ENCODE peak calls at places on chromosomes 6 and 20, in six cellular contexts. K is heart left ventricle, E is spleen, A is Peyer's patch, T is lower leg skin, B is A549. O is an unnamed sample.

GRCh38 chr6:16731503-16732018 is 29.7 kb downstream of the ATXN1 start:
- DNase-seq in T (no peak), A (no peak), E (no peak), K (no peak), B (no peak), O (no peak)

GRCh38 chr20:60026010-60026409 is 67.8 kb downstream of the CDH26 start:
- DNase-seq in E (no peak), B (no peak), K (no peak), A (no peak), T (no peak), O (no peak)

GRCh38 chr6:111828799-111829198 is 44.5 kb downstream of the FYN start:
- DNase-seq in E (no peak), B (no peak), T (no peak), K (no peak), A (no peak), O (no peak)

GRCh38 chr20:37886851-37887297 is 16.1 kb upstream of the VSTM2L start:
- DNase-seq in A (no peak), K (no peak), E (peak; percentile 85), B (no peak), T (no peak), O (peak; percentile 34)

GRCh38 chr6:75283907-75284284 is 696 bp downstream of the TMEM30A start:
- DNase-seq in B (no peak), A (no peak), K (no peak), T (no peak), E (peak; percentile 53), O (no peak)

GRCh38 chr6:10961837-10962236 is 75.0 kb downstream of the SYCP2L start:
- DNase-seq in B (no peak), T (no peak), K (no peak), E (no peak), A (no peak), O (no peak)

GRCh38 chr6:25630508-25631229 is 21.3 kb upstream of the SCGN start:
- DNase-seq in T (no peak), K (no peak), E (no peak), B (no peak), A (no peak), O (no peak)

GRCh38 chr6:168167431-168168315 is 88.7 kb upstream of the FRMD1 start:
- DNase-seq in E (no peak), T (peak; percentile 52), B (no peak), K (no peak), A (no peak), O (no peak)

GRCh38 chr6:144675231-144675861 is 390.2 kb downstream of the UTRN start:
- DNase-seq in E (no peak), A (no peak), T (peak; percentile 81), B (no peak), K (no peak), O (peak; percentile 30)

GRCh38 chr20:57435498-57436222 is 44.5 kb downstream of the RBM38 start:
- DNase-seq in B (peak; percentile 30), K (no peak), E (peak; percentile 89), A (peak; percentile 61), T (no peak), O (peak; percentile 87)

GRCh38 chr6:42511803-42512422 is 51.9 kb upstream of the UBR2 start:
- DNase-seq in B (no peak), T (no peak), A (no peak), E (no peak), K (no peak), O (no peak)

GRCh38 chr6:44373051-44373450 is 14.5 kb upstream of the CDC5L start:
- DNase-seq in A (no peak), E (no peak), K (no peak), T (no peak), B (no peak), O (no peak)

GRCh38 chr6:156980515-156980914 is 203.3 kb downstream of the ARID1B start:
- DNase-seq in A (no peak), T (no peak), B (no peak), E (no peak), K (no peak), O (no peak)

GRCh38 chr20:42366626-42367025 is 748.4 kb upstream of the CHD6 start:
- DNase-seq in T (no peak), B (no peak), E (no peak), K (no peak), A (no peak), O (no peak)

GRCh38 chr6:128882560-128882959 is 378 bp upstream of the LAMA2 start:
- DNase-seq in A (no peak), E (no peak), B (no peak), K (peak; percentile 28), T (no peak), O (no peak)

GRCh38 chr20:54650201-54650722 is 174.9 kb downstream of the DOK5 start:
- DNase-seq in T (no peak), K (no peak), E (no peak), B (no peak), A (no peak), O (no peak)

GRCh38 chr6:46325561-46326525 is 155.1 kb upstream of the ENPP5 start:
- DNase-seq in K (peak; percentile 63), T (no peak), B (no peak), A (no peak), E (peak; percentile 72), O (no peak)

DNA sequence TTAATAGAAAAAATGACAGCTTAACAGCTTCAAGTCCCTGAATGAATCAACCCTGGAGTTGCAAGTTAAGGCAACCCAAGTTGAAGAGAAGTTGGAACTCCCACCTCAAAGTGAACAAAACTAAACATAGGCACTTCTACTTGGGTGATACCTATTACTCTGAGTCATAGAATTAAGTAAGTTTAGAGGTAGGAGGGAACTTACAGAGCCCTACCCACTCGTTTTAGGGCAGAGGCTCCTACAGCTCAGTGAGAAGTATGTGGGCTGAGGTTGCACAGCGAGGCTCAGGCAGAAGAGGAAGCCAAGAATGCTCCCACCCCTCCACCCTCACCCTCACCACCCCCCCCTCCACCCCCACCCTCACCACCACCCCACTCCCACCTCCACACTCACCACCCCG is 42.2 kb downstream of the NFATC2 start:
- DNase-seq in T (peak; percentile 67), K (no peak), B (no peak), E (peak; percentile 72), A (no peak), O (no peak)
- TF ChIP-seq POLR2A in T (no peak), K (no peak), B (no peak), E (no peak), A (no peak), O (no peak)

DNA sequence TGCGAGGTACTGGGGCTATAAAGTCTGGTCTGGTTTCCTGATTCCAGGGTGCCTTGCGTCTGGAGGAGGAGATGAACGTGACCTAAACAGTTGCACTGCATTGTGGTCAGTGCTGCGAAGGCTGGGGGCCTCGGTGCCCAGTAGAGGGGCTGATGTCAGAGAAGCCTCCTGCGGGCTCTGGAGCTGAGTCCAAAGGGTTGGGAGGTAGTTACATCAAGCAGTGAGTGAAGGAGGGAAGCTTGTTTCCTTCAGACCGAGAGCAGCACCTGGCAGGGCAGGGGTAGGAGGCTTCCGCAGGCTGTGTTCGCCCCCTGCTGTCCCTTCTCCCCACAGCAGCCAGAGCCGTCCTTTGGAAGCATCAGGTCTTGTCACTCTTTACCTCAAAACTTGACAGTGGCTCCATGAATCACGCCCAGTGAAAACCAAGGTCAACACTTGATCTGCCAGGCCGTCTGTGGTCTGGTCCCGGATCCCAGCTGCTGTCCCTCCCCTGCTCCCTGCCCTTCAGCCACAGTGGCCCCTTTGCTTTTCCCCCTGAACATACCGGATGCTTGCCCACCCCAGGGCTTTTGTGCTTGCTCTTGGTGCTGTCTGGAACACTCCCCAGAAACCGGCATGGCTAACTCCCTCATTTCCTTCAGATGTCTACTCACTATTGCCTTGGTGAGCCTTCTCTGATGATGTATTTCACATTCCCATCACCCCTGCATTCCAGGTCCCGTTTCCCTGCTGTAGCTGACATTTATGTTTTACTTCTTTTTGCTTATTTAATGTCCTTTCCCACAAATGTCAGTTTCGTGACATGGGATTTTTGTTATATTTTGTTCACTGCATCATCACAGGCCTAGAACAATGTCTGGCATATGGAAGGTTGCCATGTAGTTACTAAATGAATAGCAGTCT is 7.0 kb downstream of the DYNLRB1 start:
- DNase-seq in E (no peak), K (no peak), B (peak; percentile 82), T (peak; percentile 89), A (peak; percentile 74), O (peak; percentile 50)
- H3K4me3 ChIP-seq in E (no peak overlapping the region), K (no peak overlapping the region), B (no peak overlapping the region), T (no peak overlapping the region), A (no peak overlapping the region), O (no peak overlapping the region)

DNA sequence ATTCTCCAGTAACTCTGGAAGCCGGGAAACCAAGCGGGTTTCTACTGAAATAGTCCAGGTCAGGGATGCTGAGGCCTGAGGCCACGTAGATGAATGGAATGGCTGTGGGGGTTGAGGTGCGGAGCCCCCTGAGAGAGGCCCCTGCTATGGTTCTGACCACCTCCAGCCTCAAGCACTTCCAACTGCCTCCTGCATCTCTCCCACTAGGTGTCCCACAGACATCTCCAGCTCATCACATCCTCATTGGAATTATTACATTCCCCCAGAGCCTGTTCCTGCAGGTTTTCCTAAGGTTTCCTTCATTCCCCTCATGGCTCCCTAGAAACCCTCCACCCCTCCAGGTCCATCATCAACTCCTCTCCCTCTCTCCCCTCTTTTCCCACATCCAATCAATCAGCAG is 48.7 kb downstream of the UNC5CL start:
- DNase-seq in A (no peak), T (no peak), E (no peak), K (no peak), B (no peak), O (no peak)
- TF ChIP-seq CTCF in A (no peak), T (no peak), E (no peak), K (no peak), B (no peak), O (no peak)

DNA sequence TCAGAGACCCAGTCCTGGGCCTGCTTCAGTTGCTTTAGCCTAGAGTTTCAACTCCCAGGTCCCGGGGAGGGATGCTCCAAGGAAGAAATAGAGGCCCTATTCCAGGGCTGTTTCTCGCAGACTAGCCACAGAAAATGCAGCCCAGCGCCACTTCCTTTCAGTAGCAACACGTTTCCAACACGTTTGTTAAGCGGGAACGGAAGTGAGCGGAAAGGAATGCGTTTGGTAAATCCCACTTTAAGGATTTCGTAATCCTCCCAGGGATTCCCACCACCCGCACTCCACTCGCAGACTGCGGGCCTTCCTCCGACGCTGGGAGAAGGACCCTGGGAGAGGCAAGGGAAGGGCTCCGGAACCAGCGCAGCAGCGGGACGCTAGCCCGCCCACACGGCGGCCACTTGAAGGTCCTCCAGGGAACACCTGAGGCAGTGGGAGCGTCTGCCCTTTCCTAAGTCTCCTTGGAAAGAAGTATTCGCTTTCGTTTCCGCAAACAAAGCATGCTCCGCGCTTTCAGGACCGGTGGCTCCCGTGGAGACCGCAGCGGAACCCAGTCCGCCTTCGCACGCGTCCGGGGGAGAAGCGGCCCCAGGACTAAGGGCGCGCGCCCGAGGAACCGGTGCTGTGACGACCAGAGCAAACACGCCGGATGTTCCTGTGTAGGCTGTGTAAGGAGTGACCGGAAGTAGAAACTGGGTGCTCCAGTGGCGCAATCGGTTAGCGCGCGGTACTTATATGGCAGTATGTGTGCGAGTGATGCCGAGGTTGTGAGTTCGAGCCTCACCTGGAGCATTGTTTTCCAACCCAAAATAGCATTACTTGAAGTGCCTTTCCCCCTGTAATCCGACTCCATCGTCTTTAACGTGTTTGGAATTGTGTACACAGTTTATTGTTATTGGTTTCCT is 227.6 kb upstream of the PRSS16 start:
- DNase-seq in T (peak; percentile 92), B (peak; percentile 96), E (peak; percentile 84), K (peak; percentile 89), A (peak; percentile 78), O (peak; percentile 92)
- TF ChIP-seq POLR2A in T (no peak), B (peak; percentile 89), E (no peak), K (no peak), A (peak; percentile 11), O (peak; percentile 62)

GRCh38 chr6:1324926-1325325 is 13.0 kb downstream of the FOXQ1 start:
- DNase-seq in B (peak; percentile 36), E (no peak), K (no peak), A (no peak), T (no peak), O (no peak)
- H3K4me3 ChIP-seq in B (no peak overlapping the region), E (no peak overlapping the region), K (no peak overlapping the region), A (no peak overlapping the region), T (no peak overlapping the region), O (no peak overlapping the region)

GRCh38 chr20:6122873-6123649 is at the start of gene FERMT1:
- DNase-seq in K (peak; percentile 69), T (no peak), A (peak; percentile 86), E (no peak), B (peak; percentile 89), O (peak; percentile 63)
- TF ChIP-seq CTCF in K (no peak), T (no peak), A (no peak), E (no peak), B (peak; percentile 25), O (no peak)

O was measured in body of pancreas.